ENCODE peak calls at places on chromosomes 12 and 14, in eight cellular contexts. F is dermis microvascular lymphatic vessel endothelial cell; G is DMS153; C is activated CD8-positive, alpha-beta memory T cell treated with anti-CD3 and anti-CD28 coated beads for 48 hours; B is NCI-H748 treated with DMSO at 0.1 percent for 48 hours; U is HEK293T; Q is activated CD4-positive, alpha-beta T cell treated with anti-CD3 and anti-CD28 coated beads, Interleukin-2, amount 50 U/mL, for 4 hours; J is GDM1. V is an unnamed sample.

GRCh38 chr12:75684678-75685620 is 173.5 kb upstream of the KRR1 start:
- DNase-seq in U (no peak), C (no peak), G (no peak), Q (no peak), B (no peak), J (no peak), F (no peak), V (no peak)

GRCh38 chr14:73339846-73340565 is 102.7 kb downstream of the PAPLN start:
- DNase-seq in B (no peak), U (no peak), Q (no peak), G (no peak), J (no peak), C (no peak), F (no peak), V (no peak)

GRCh38 chr12:109753054-109753401 is 39.4 kb downstream of the FAM222A start:
- DNase-seq in F (no peak), C (no peak), J (no peak), U (no peak), Q (no peak), B (no peak), G (no peak), V (no peak)

GRCh38 chr14:103801459-103801858 is 45.9 kb downstream of the PPP1R13B start:
- DNase-seq in G (peak; percentile 2), Q (no peak), J (no peak), B (no peak), C (no peak), U (peak; percentile 57), F (no peak), V (no peak)

GRCh38 chr12:88450130-88450529 is 130.1 kb downstream of the KITLG start:
- DNase-seq in J (no peak), U (no peak), C (no peak), B (no peak), G (no peak), F (no peak), Q (no peak), V (no peak)

GRCh38 chr12:19404232-19404880 is 34.9 kb upstream of the AEBP2 start:
- DNase-seq in U (no peak), B (no peak), J (no peak), C (no peak), Q (no peak), G (no peak), F (no peak), V (no peak)

GRCh38 chr14:96267336-96267735 is 11.3 kb downstream of the BDKRB1 start:
- DNase-seq in C (no peak), G (peak; percentile 38), F (no peak), U (no peak), B (no peak), J (no peak), Q (no peak), V (peak; percentile 26)

GRCh38 chr12:19994970-19995369 is 373.4 kb upstream of the PDE3A start:
- DNase-seq in C (no peak), J (no peak), F (no peak), Q (no peak), B (no peak), G (no peak), U (no peak), V (no peak)

GRCh38 chr12:27013606-27014084 is 539 bp downstream of the TM7SF3 start:
- DNase-seq in C (peak; percentile 30), Q (no peak), G (no peak), B (no peak), U (no peak), J (no peak), F (no peak), V (no peak)

GRCh38 chr12:65609359-65609771 is 214.9 kb upstream of the HMGA2 start:
- DNase-seq in F (peak; percentile 47), J (no peak), G (no peak), U (no peak), Q (no peak), C (no peak), B (no peak), V (no peak)

GRCh38 chr12:107091381-107091780 is 2.0 kb downstream of the CRY1 start:
- DNase-seq in U (no peak), F (no peak), J (no peak), G (no peak), C (no peak), B (peak; percentile 10), Q (no peak), V (no peak)

GRCh38 chr14:69354383-69355154 is 43.5 kb downstream of the ERH start:
- DNase-seq in G (no peak), F (no peak), B (no peak), Q (peak; percentile 59), J (no peak), U (no peak), C (peak; percentile 40), V (no peak)

GRCh38 chr12:116484807-116485206 is 74.4 kb upstream of the MAP1LC3B2 start:
- DNase-seq in J (no peak), Q (no peak), B (no peak), U (no peak), C (no peak), F (peak; percentile 62), G (no peak), V (no peak)

GRCh38 chr12:71411635-71412034 is 28.0 kb upstream of the LGR5 start:
- DNase-seq in F (no peak), U (no peak), Q (no peak), B (no peak), J (no peak), G (no peak), C (no peak), V (no peak)

GRCh38 chr14:24075485-24076301 is 4.3 kb downstream of the CPNE6 start:
- DNase-seq in F (no peak), J (no peak), U (no peak), B (no peak), G (no peak), Q (no peak), C (no peak), V (no peak)

GRCh38 chr12:118436986-118437385 is 60.6 kb downstream of the SUDS3 start:
- DNase-seq in B (no peak), F (no peak), C (no peak), U (no peak), Q (no peak), G (no peak), J (no peak), V (no peak)

GRCh38 chr12:48069253-48069652 is 36.6 kb downstream of the SENP1 start:
- DNase-seq in U (no peak), G (no peak), B (no peak), Q (no peak), F (no peak), J (no peak), C (no peak), V (no peak)

GRCh38 chr12:24728366-24728765 is 220.5 kb downstream of the BCAT1 start:
- DNase-seq in U (peak; percentile 9), G (no peak), Q (no peak), C (no peak), F (no peak), B (no peak), J (no peak), V (no peak)

GRCh38 chr12:619346-619745 is 43.9 kb downstream of the NINJ2 start:
- DNase-seq in B (no peak), J (no peak), G (no peak), F (no peak), U (no peak), Q (no peak), C (no peak), V (no peak)

GRCh38 chr14:75132374-75133086 is 5.7 kb upstream of the NEK9 start:
- DNase-seq in B (peak; percentile 53), G (peak; percentile 50), C (no peak), F (peak; percentile 54), Q (no peak), U (peak; percentile 45), J (peak; percentile 57), V (peak; percentile 47)

GRCh38 chr12:13367973-13368372 is 171.4 kb downstream of the EMP1 start:
- DNase-seq in B (no peak), G (no peak), J (no peak), Q (no peak), U (no peak), C (no peak), F (no peak), V (no peak)

GRCh38 chr12:127770123-127770522 is 496.8 kb upstream of the TMEM132C start:
- DNase-seq in G (no peak), J (no peak), F (no peak), U (no peak), B (no peak), Q (no peak), C (no peak), V (no peak)